ENCODE peak calls at places on chromosomes 4 and X, in six cellular contexts. M is left lung, S is cardiac muscle cell, T is IMR-90, L is T-helper 2 cell, E is mucosa of gallbladder. J is an unnamed sample.

GRCh38 chr4:75653845-75654503 is 19.2 kb downstream of the G3BP2 start:
- DNase-seq in S (peak; percentile 60), E (no peak), M (no peak), L (no peak), T (peak; percentile 55), J (peak; percentile 19)

GRCh38 chrX:41875142-41875541 is 48.2 kb downstream of the CASK start:
- DNase-seq in T (peak; percentile 65), S (peak; percentile 9), L (no peak), M (no peak), E (no peak), J (no peak)

GRCh38 chrX:153448556-153449280 is 2.9 kb upstream of the TREX2 start:
- DNase-seq in M (no peak), S (no peak), T (no peak), L (no peak), E (no peak), J (no peak)

GRCh38 chr4:88219099-88219498 is 60.7 kb upstream of the ABCG2 start:
- DNase-seq in E (no peak), S (peak; percentile 73), T (peak; percentile 56), M (no peak), L (peak; percentile 32), J (peak; percentile 75)

GRCh38 chrX:37746951-37747350 is 32.9 kb upstream of the CYBB start:
- DNase-seq in M (no peak), L (no peak), T (no peak), S (no peak), E (no peak), J (no peak)

GRCh38 chr4:107449611-107450369 is 270.2 kb downstream of the PAPSS1 start:
- DNase-seq in E (no peak), T (no peak), M (no peak), L (no peak), S (no peak), J (no peak)

GRCh38 chr4:109801895-109802319 is at the start of gene CFI:
- DNase-seq in E (no peak), M (no peak), L (no peak), T (peak; percentile 32), S (peak; percentile 91), J (no peak)

GRCh38 chr4:153466637-153467153 is 535 bp downstream of the TMEM131L start:
- DNase-seq in M (no peak), E (no peak), L (no peak), S (no peak), T (no peak), J (no peak)

GRCh38 chr4:86358176-86358701 is 1.6 kb downstream of the MAPK10 start:
- DNase-seq in S (peak; percentile 50), L (no peak), E (no peak), T (peak; percentile 47), M (no peak), J (peak; percentile 80)

GRCh38 chrX:45505214-45505613 is 304.5 kb upstream of the DIPK2B start:
- DNase-seq in E (no peak), L (no peak), T (peak; percentile 75), S (peak; percentile 18), M (no peak), J (no peak)

GRCh38 chr4:102008711-102009110 is 218.2 kb downstream of the BANK1 start:
- DNase-seq in T (no peak), E (no peak), L (no peak), M (no peak), S (peak; percentile 31), J (no peak)

GRCh38 chr4:175891863-175892262 is 79.8 kb upstream of the GPM6A start:
- DNase-seq in L (no peak), S (peak; percentile 12), T (peak; percentile 4), M (no peak), E (no peak), J (peak; percentile 35)

GRCh38 chr4:12265554-12265953 is 836.9 kb upstream of the HS3ST1 start:
- DNase-seq in M (no peak), L (no peak), S (no peak), T (no peak), E (no peak), J (no peak)

GRCh38 chrX:7927259-7928167 is at the start of gene PNPLA4:
- DNase-seq in L (peak; percentile 82), E (peak; percentile 91), S (peak; percentile 83), T (peak; percentile 64), M (peak; percentile 92), J (peak; percentile 40)

GRCh38 chr4:51884055-51884454 is 41.1 kb downstream of the DCUN1D4 start:
- DNase-seq in S (no peak), L (no peak), T (no peak), E (no peak), M (no peak), J (no peak)

GRCh38 chr4:83358410-83358809 is 23.8 kb upstream of the HPSE start:
- DNase-seq in T (peak; percentile 73), M (no peak), L (no peak), S (peak; percentile 83), E (no peak), J (no peak)

GRCh38 chr4:150782921-150783320 is 201.0 kb downstream of the MAB21L2 start:
- DNase-seq in S (peak; percentile 19), M (no peak), T (peak; percentile 4), L (no peak), E (no peak), J (peak; percentile 11)

GRCh38 chr4:151690164-151690856 is 70.5 kb downstream of the GATB start:
- DNase-seq in S (peak; percentile 80), L (no peak), T (peak; percentile 74), M (no peak), E (no peak), J (no peak)

GRCh38 chr4:151415978-151416377 is 7.0 kb downstream of the FHIP1A start:
- DNase-seq in E (no peak), M (no peak), S (peak; percentile 69), T (peak; percentile 50), L (no peak), J (no peak)

GRCh38 chr4:76562161-76562560 is 127.1 kb downstream of the SHROOM3 start:
- DNase-seq in S (peak; percentile 38), T (peak; percentile 91), M (no peak), E (no peak), L (no peak), J (no peak)

GRCh38 chr4:76987153-76987562 is 37.6 kb downstream of the SEPTIN11 start:
- DNase-seq in M (no peak), E (no peak), T (peak; percentile 99), L (no peak), S (peak; percentile 97), J (no peak)

GRCh38 chr4:6134612-6135220 is 65.6 kb downstream of the JAKMIP1 start:
- DNase-seq in E (no peak), L (peak; percentile 44), T (no peak), S (no peak), M (no peak), J (peak; percentile 26)

GRCh38 chr4:159097144-159097543 is 5.7 kb upstream of the RAPGEF2 start:
- DNase-seq in T (no peak), L (no peak), E (no peak), S (no peak), M (no peak), J (no peak)

GRCh38 chr4:166091914-166092510 is 219.0 kb downstream of the TLL1 start:
- DNase-seq in E (no peak), M (no peak), L (no peak), S (peak; percentile 67), T (peak; percentile 29), J (peak; percentile 69)

GRCh38 chr4:88575222-88575621 is 17.1 kb upstream of the HERC3 start:
- DNase-seq in T (no peak), L (no peak), E (no peak), M (no peak), S (no peak), J (peak; percentile 48)

GRCh38 chrX:111465664-111466063 is 45.8 kb upstream of the SERTM2 start:
- DNase-seq in T (no peak), M (no peak), E (no peak), S (no peak), L (no peak), J (no peak)

GRCh38 chrX:786441-786881 is 155.9 kb downstream of the SHOX start:
- DNase-seq in L (no peak), M (no peak), T (no peak), E (no peak), S (no peak), J (no peak)

GRCh38 chr4:145580906-145581305 is 38.3 kb upstream of the MMAA start:
- DNase-seq in T (no peak), E (no peak), L (no peak), S (no peak), M (no peak), J (no peak)

GRCh38 chr4:87029356-87029755 is 94.5 kb downstream of the AFF1 start:
- DNase-seq in T (no peak), L (no peak), S (no peak), M (no peak), E (no peak), J (no peak)